ENCODE peak calls at places on chromosomes 5 and 9, in six cellular contexts. D is PC-9, H is fibroblast of lung, F is HCT116, S is HepG2, T is mammary epithelial cell. E is an unnamed sample. For H3K4me1, the result is how much of the 10 kb centered on the place peaks cover.

GRCh38 chr9:119827126-119827525 is 457.9 kb upstream of the BRINP1 start:
- DNase-seq in D (no peak), H (no peak), F (no peak), S (no peak), T (no peak), E (no peak)

GRCh38 chr5:127428748-127429147 is 88.7 kb upstream of the PRRC1 start:
- DNase-seq in D (no peak), H (peak), F (no peak), S (peak), T (peak), E (no peak)

GRCh38 chr5:81544351-81545001 is 150.5 kb upstream of the ACOT12 start:
- DNase-seq in D (no peak), H (peak), F (no peak), S (no peak), T (peak), E (no peak)

GRCh38 chr5:80127037-80127642 is 92.0 kb downstream of the THBS4 start:
- DNase-seq in D (no peak), H (peak), F (no peak), S (no peak), T (no peak), E (no peak)

GRCh38 chr5:173035904-173036707 is 20.0 kb upstream of the CREBRF start:
- DNase-seq in D (no peak), H (no peak), F (no peak), S (no peak), T (no peak), E (no peak)

GRCh38 chr5:159826351-159827222 is 89.7 kb upstream of the ADRA1B start:
- DNase-seq in D (peak), H (peak), F (peak), S (no peak), T (peak), E (no peak)

GRCh38 chr9:7088598-7088997 is 330.8 kb downstream of the KDM4C start:
- DNase-seq in D (no peak), H (peak), F (no peak), S (no peak), T (no peak), E (no peak)

GRCh38 chr9:105069285-105070065 is 141.5 kb upstream of the ABCA1 start:
- DNase-seq in D (no peak), H (peak), F (no peak), S (peak), T (no peak), E (no peak)

GRCh38 chr5:58987193-58987592 is 404.3 kb downstream of the RAB3C start:
- DNase-seq in D (no peak), H (no peak), F (no peak), S (no peak), T (peak), E (no peak)

GRCh38 chr9:4365055-4365454 is 65.2 kb upstream of the GLIS3 start:
- DNase-seq in D (no peak), H (no peak), F (no peak), S (no peak), T (no peak), E (no peak)

GRCh38 chr5:77812926-77813589 is 36.9 kb upstream of the TBCA start:
- DNase-seq in D (no peak), H (no peak), F (no peak), S (peak), T (no peak), E (no peak)

GRCh38 chr5:97162045-97162444 is 19.6 kb upstream of the LIX1 start:
- DNase-seq in D (peak), H (peak), F (peak), S (peak), T (peak), E (peak)

GRCh38 chr5:21802869-21803490 is 1050.2 kb downstream of the CDH12 start:
- DNase-seq in D (no peak), H (peak), F (no peak), S (peak), T (peak), E (peak)

GRCh38 chr5:167967494-167968180 is 323.8 kb upstream of the WWC1 start:
- DNase-seq in D (no peak), H (peak), F (no peak), S (no peak), T (no peak), E (peak)

GRCh38 chr5:39185761-39186160 is 33.6 kb downstream of the FYB1 start:
- DNase-seq in D (no peak), H (no peak), F (no peak), S (no peak), T (no peak), E (no peak)

GRCh38 chr5:134649163-134649916 is 755 bp downstream of the SEC24A start:
- DNase-seq in D (no peak), H (no peak), F (no peak), S (no peak), T (peak), E (no peak)

GRCh38 chr5:163569284-163569683 is 63.9 kb downstream of the MAT2B start:
- DNase-seq in D (no peak), H (peak), F (no peak), S (no peak), T (peak), E (no peak)

GRCh38 chr9:81002242-81002641 is 687.1 kb downstream of the TLE1 start:
- DNase-seq in D (peak), H (peak), F (peak), S (peak), T (peak), E (no peak)

GRCh38 chr5:56829137-56829536 is 13.8 kb downstream of the MAP3K1 start:
- DNase-seq in D (peak), H (peak), F (peak), S (no peak), T (peak), E (no peak)

GRCh38 chr9:84300271-84300670 is 40.3 kb downstream of the SLC28A3 start:
- DNase-seq in D (no peak), H (peak), F (no peak), S (no peak), T (peak), E (peak)

GRCh38 chr5:133293953-133294352 is 242.1 kb downstream of the HSPA4 start:
- DNase-seq in D (no peak), H (no peak), F (no peak), S (no peak), T (no peak), E (no peak)

GRCh38 chr9:116157436-116158138 is 4.0 kb downstream of the PAPPA start:
- DNase-seq in D (no peak), H (peak), F (no peak), S (no peak), T (no peak), E (peak)
- H3K4me1 ChIP-seq in D (under half), H (under half), F (under half), S (under half), T (under half), E (under half)

GRCh38 chr9:99383536-99383935 is 161.5 kb downstream of the SEC61B start:
- DNase-seq in D (no peak), H (no peak), F (no peak), S (no peak), T (no peak), E (no peak)
- H2AFZ ChIP-seq in D (no peak), H (no peak), F (no peak), S (no peak), T (no peak), E (no peak)

GRCh38 chr5:93603711-93604118 is 20.7 kb downstream of the NR2F1 start:
- DNase-seq in D (no peak), H (peak), F (no peak), S (no peak), T (no peak), E (peak)

GRCh38 chr5:93603191-93603590 is 20.2 kb downstream of the NR2F1 start:
- DNase-seq in D (no peak), H (peak), F (no peak), S (no peak), T (no peak), E (peak)

GRCh38 chr5:93607367-93608258 is 24.6 kb downstream of the NR2F1 start:
- DNase-seq in D (peak), H (peak), F (no peak), S (peak), T (peak), E (peak)

GRCh38 chr5:93604119-93604963 is 21.3 kb downstream of the NR2F1 start:
- DNase-seq in D (no peak), H (peak), F (no peak), S (no peak), T (no peak), E (peak)

DNA sequence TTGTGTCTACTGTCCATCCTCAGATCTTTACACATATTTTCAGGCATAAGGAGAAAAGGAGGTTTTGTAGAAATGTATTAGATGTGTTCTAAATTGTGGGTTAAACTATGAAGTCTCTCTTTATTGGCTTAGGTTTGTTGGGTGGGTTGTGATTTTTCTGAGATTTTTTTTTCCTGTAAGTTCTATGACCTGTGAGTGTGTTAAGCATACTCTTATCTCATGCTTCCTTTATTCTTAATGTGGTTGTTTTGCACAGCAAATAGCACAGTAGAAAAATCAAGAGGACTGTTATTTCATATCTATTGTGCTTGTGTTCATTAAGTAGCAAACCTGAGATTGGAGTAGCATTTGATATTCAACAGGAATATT is 23.3 kb downstream of the NR2F1 start:
- DNase-seq in D (no peak), H (no peak), F (no peak), S (no peak), T (no peak), E (no peak)
- TF ChIP-seq EZH2 in D (no peak), H (no peak), F (no peak), S (no peak), T (no peak), E (no peak)

DNA sequence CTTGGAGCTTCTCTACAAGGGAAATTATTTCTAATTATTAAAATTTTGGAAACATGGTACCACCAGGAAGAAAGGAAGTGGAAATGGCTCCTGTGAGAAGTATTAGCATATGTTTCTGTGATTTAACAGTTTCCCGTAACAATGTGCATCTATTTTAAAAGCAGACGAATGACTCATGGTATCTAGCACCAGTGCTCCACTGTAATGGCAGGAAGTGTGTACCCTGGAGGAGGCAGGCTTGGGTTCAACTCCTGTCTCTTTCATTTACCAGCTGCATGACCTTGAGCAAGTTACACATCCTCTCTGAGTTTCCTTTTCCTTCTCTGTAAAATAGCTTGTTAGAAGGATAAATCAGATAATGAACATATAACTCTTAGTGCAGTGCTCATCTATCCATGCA is 41.0 kb upstream of the ANGPTL2 start:
- DNase-seq in D (no peak), H (peak), F (no peak), S (peak), T (peak), E (no peak)
- H3K4me1 ChIP-seq in D (under half), H (under half), F (under half), S (under half), T (under half), E (under half)

DNA sequence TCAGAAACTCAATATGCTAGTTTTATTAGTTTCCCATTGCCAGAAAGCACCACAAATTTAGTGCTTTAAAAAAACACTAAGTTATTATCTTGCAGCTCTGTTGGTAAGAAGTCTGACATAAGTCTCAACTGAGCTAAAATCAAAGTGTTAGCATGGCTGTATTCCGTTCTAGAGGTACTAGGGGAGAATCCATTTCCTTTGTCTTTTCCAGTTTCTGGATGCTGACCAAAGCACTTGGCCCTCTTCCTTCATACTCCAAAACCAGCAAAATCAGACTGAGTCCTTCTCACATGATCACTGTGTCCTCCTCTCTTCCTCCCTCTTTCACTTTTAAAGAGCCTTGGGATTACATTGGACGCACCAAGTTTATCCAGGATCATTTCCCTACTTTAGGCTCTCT is 9.5 kb downstream of the CDH18 start:
- DNase-seq in D (no peak), H (no peak), F (no peak), S (no peak), T (no peak), E (no peak)
- H2AFZ ChIP-seq in D (no peak), H (no peak), F (no peak), S (no peak), T (no peak), E (no peak)

DNA sequence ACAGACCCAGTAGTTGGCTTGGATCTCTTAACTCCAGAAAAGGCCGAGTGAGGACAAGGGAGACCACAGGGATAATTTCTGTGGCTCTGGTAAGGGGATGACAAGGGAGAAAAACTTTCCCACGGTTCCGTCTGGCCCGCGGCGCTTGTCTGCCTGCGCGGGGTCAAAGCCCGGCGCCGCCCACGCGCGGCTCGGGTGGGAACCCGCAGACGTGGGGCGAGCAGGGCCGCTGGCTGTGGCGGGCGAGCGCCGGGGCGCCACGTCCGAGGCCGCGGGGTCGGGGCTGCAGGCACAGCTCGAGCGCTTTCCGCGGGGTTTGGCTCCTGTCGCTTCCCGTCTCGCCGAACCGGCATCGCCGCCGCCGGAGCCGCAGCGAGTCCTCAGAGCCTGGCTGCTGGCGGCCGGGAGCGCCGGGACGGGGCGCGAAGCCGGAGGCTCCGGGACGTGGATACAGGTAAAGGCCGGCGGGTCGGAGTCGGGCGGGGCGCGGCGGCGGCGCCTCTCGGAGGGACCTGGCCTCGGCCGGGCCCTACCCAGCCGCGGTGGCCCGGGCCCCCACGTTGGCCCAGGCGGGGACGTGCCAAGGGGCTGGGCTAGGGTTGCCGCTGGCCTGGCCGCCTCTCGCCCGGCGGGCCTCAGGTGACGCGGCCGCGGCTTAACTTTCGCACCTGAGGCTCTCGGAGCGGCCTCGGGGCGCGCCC is at the start of gene RNF180:
- DNase-seq in D (no peak), H (peak), F (no peak), S (no peak), T (peak), E (peak)
- TF ChIP-seq EZH2 in D (no peak), H (no peak), F (no peak), S (no peak), T (no peak), E (no peak)

DNA sequence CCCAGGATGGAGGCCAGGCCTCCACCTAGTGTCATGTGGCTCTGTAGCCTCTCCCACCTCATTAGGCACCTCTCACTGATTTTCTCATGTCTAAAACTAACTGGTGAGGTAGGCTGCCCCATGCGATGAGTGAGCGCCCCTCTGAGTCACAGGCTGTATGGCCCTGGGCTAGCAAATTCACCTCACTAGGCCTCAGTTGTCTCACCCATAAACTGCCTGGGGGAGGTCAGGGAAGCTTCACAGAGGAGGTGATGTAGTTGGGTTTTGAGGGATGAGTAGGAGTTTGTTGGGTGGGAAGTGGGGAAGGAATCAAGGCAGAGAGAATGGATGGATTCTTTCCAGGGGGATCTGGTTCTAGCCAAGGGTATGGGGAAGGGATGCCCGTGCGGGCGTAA is 8.8 kb downstream of the RXRA start:
- DNase-seq in D (no peak), H (no peak), F (no peak), S (no peak), T (peak), E (no peak)
- H3K4me1 ChIP-seq in D (under half), H (under half), F (under half), S (half or more), T (under half), E (under half)

E was measured in GM23338.